ENCODE peak calls at places on chromosomes 11 and 22, in seven cellular contexts. Y is activated CD4-positive, alpha-beta T cell treated with anti-CD3 and anti-CD28 coated beads, Interleukin-2, amount 50 U/mL, for 4 hours; F is AML-193; M is cardiac septum; S is activated T-helper 9 cell treated with anti-CD3 and anti-CD28 coated beads, Interleukin-2, amount 50 U/mL, for 16 hours; U is AG08395; X is sigmoid colon. W is an unnamed sample.

GRCh38 chr11:46275964-46276641 is 1.4 kb upstream of the CREB3L1 start:
- DNase-seq in U (no peak), Y (no peak), X (no peak), F (no peak), S (no peak), M (no peak), W (no peak)

GRCh38 chr11:15291885-15292284 is 177.2 kb downstream of the INSC start:
- DNase-seq in S (no peak), U (no peak), X (no peak), M (no peak), F (no peak), Y (no peak), W (no peak)

GRCh38 chr22:38180841-38181452 is 683 bp downstream of the PLA2G6 start:
- DNase-seq in X (no peak), F (no peak), S (no peak), M (no peak), U (no peak), Y (no peak), W (no peak)

GRCh38 chr11:58493676-58494075 is 14.2 kb downstream of the OR5B21 start:
- DNase-seq in S (no peak), F (no peak), Y (no peak), M (no peak), X (no peak), U (peak; percentile 4), W (no peak)

GRCh38 chr11:59174664-59175033 is 2.7 kb downstream of the DTX4 start:
- DNase-seq in U (peak; percentile 49), Y (no peak), S (no peak), M (no peak), F (no peak), X (no peak), W (no peak)

GRCh38 chr11:8870461-8871282 is 40.3 kb upstream of the AKIP1 start:
- DNase-seq in S (no peak), F (no peak), U (peak; percentile 31), Y (no peak), M (peak; percentile 79), X (peak; percentile 79), W (no peak)

GRCh38 chr11:132472411-132473205 is 1059.7 kb downstream of the OPCML start:
- DNase-seq in S (no peak), F (no peak), M (no peak), U (peak; percentile 59), X (no peak), Y (no peak), W (no peak)

GRCh38 chr11:64876835-64877341 is 1.5 kb downstream of the EHD1 start:
- DNase-seq in X (no peak), F (no peak), M (no peak), S (no peak), Y (no peak), U (peak; percentile 69), W (no peak)